ENCODE peak calls at places on chromosomes 7 and 10, in four cellular contexts. One of them, this sample, is unnamed. For H3K9me3, the result is how much of the 10 kb centered on the place peaks cover.

GRCh38 chr10:101001225-101002035 is 1.8 kb downstream of the LZTS2 start:
- DNase-seq in HCT116: no peak
- DNase-seq in endothelial cell of umbilical vein: peak
- DNase-seq in H1: no peak
- DNase-seq in this sample: no peak

GRCh38 chr10:35140727-35141126 is 14.1 kb downstream of the CREM start:
- DNase-seq in endothelial cell of umbilical vein: no peak
- DNase-seq in H1: no peak
- DNase-seq in HCT116: no peak
- DNase-seq in this sample: no peak

GRCh38 chr7:18873674-18874341 is 243.6 kb downstream of the TWIST1 start:
- DNase-seq in H1: no peak
- DNase-seq in HCT116: no peak
- DNase-seq in endothelial cell of umbilical vein: no peak
- DNase-seq in this sample: no peak

GRCh38 chr7:116797611-116798010 is 64.8 kb upstream of the CAPZA2 start:
- DNase-seq in H1: no peak
- DNase-seq in endothelial cell of umbilical vein: peak
- DNase-seq in HCT116: no peak
- DNase-seq in this sample: no peak

GRCh38 chr10:16854623-16855022 is 37.4 kb upstream of the RSU1 start:
- DNase-seq in H1: no peak
- DNase-seq in endothelial cell of umbilical vein: peak
- DNase-seq in HCT116: no peak
- DNase-seq in this sample: no peak

GRCh38 chr10:122147731-122148130 is 123.4 kb upstream of the BTBD16 start:
- DNase-seq in endothelial cell of umbilical vein: no peak
- DNase-seq in HCT116: no peak
- DNase-seq in H1: no peak
- DNase-seq in this sample: no peak

GRCh38 chr10:59587083-59587755 is 122.4 kb downstream of the SLC16A9 start:
- DNase-seq in endothelial cell of umbilical vein: no peak
- DNase-seq in H1: no peak
- DNase-seq in HCT116: no peak
- DNase-seq in this sample: no peak

GRCh38 chr10:61786728-61787127 is 114.8 kb upstream of the ARID5B start:
- DNase-seq in endothelial cell of umbilical vein: peak
- DNase-seq in HCT116: peak
- DNase-seq in H1: no peak
- DNase-seq in this sample: no peak

GRCh38 chr10:88783734-88784133 is 18.8 kb upstream of the LIPM start:
- DNase-seq in H1: no peak
- DNase-seq in endothelial cell of umbilical vein: no peak
- DNase-seq in HCT116: no peak
- DNase-seq in this sample: no peak

GRCh38 chr7:110994028-110994967 is 96.6 kb upstream of the LRRN3 start:
- DNase-seq in HCT116: no peak
- DNase-seq in endothelial cell of umbilical vein: peak
- DNase-seq in H1: no peak
- DNase-seq in this sample: no peak

GRCh38 chr7:150742286-150742968 is 5.2 kb downstream of the GIMAP5 start:
- DNase-seq in endothelial cell of umbilical vein: no peak
- DNase-seq in H1: no peak
- DNase-seq in HCT116: no peak
- DNase-seq in this sample: no peak

GRCh38 chr10:52631146-52631545 is 141.4 kb downstream of the MBL2 start:
- DNase-seq in H1: no peak
- DNase-seq in HCT116: no peak
- DNase-seq in endothelial cell of umbilical vein: no peak
- DNase-seq in this sample: no peak
- H3K9me3 ChIP-seq in H1: under half
- H3K9me3 ChIP-seq in HCT116: under half
- H3K9me3 ChIP-seq in endothelial cell of umbilical vein: under half
- H3K9me3 ChIP-seq in this sample: under half

GRCh38 chr10:124068929-124069328 is 24.5 kb downstream of the CHST15 start:
- DNase-seq in HCT116: no peak
- DNase-seq in endothelial cell of umbilical vein: no peak
- DNase-seq in H1: no peak
- DNase-seq in this sample: no peak

GRCh38 chr10:124065382-124066155 is 27.8 kb downstream of the CHST15 start:
- DNase-seq in endothelial cell of umbilical vein: no peak
- DNase-seq in HCT116: no peak
- DNase-seq in H1: no peak
- DNase-seq in this sample: no peak

GRCh38 chr10:124066744-124067714 is 26.4 kb downstream of the CHST15 start:
- DNase-seq in H1: peak
- DNase-seq in endothelial cell of umbilical vein: no peak
- DNase-seq in HCT116: no peak
- DNase-seq in this sample: no peak

GRCh38 chr10:124069341-124069740 is 24.1 kb downstream of the CHST15 start:
- DNase-seq in HCT116: no peak
- DNase-seq in H1: no peak
- DNase-seq in endothelial cell of umbilical vein: no peak
- DNase-seq in this sample: no peak

GRCh38 chr10:124067825-124068400 is 25.5 kb downstream of the CHST15 start:
- DNase-seq in H1: no peak
- DNase-seq in endothelial cell of umbilical vein: no peak
- DNase-seq in HCT116: no peak
- DNase-seq in this sample: no peak
- H3K9ac ChIP-seq in H1: no peak
- H3K9ac ChIP-seq in endothelial cell of umbilical vein: no peak
- H3K9ac ChIP-seq in HCT116: no peak
- H3K9ac ChIP-seq in this sample: no peak

GRCh38 chr10:130577039-130577438 is 440.8 kb downstream of the GLRX3 start:
- DNase-seq in endothelial cell of umbilical vein: no peak
- DNase-seq in HCT116: no peak
- DNase-seq in H1: no peak
- DNase-seq in this sample: no peak

GRCh38 chr10:130573446-130573845 is 437.3 kb downstream of the GLRX3 start:
- DNase-seq in H1: no peak
- DNase-seq in endothelial cell of umbilical vein: no peak
- DNase-seq in HCT116: no peak
- DNase-seq in this sample: no peak

GRCh38 chr10:130575756-130576285 is 439.6 kb downstream of the GLRX3 start:
- DNase-seq in HCT116: no peak
- DNase-seq in endothelial cell of umbilical vein: no peak
- DNase-seq in H1: no peak
- DNase-seq in this sample: no peak

GRCh38 chr10:130578532-130579289 is 442.5 kb downstream of the GLRX3 start:
- DNase-seq in endothelial cell of umbilical vein: no peak
- DNase-seq in HCT116: no peak
- DNase-seq in H1: no peak
- DNase-seq in this sample: no peak

GRCh38 chr10:130576427-130576826 is 440.2 kb downstream of the GLRX3 start:
- DNase-seq in HCT116: no peak
- DNase-seq in endothelial cell of umbilical vein: no peak
- DNase-seq in H1: no peak
- DNase-seq in this sample: no peak
- TF ChIP-seq POLR2AphosphoS5 in HCT116: no peak
- TF ChIP-seq POLR2AphosphoS5 in endothelial cell of umbilical vein: no peak
- TF ChIP-seq POLR2AphosphoS5 in H1: no peak
- TF ChIP-seq POLR2AphosphoS5 in this sample: no peak

GRCh38 chr7:6691103-6691502 is 15.6 kb downstream of the ZNF12 start:
- DNase-seq in endothelial cell of umbilical vein: no peak
- DNase-seq in HCT116: no peak
- DNase-seq in H1: no peak
- DNase-seq in this sample: no peak
- H3K9me3 ChIP-seq in endothelial cell of umbilical vein: under half
- H3K9me3 ChIP-seq in HCT116: half or more
- H3K9me3 ChIP-seq in H1: half or more
- H3K9me3 ChIP-seq in this sample: half or more

DNA sequence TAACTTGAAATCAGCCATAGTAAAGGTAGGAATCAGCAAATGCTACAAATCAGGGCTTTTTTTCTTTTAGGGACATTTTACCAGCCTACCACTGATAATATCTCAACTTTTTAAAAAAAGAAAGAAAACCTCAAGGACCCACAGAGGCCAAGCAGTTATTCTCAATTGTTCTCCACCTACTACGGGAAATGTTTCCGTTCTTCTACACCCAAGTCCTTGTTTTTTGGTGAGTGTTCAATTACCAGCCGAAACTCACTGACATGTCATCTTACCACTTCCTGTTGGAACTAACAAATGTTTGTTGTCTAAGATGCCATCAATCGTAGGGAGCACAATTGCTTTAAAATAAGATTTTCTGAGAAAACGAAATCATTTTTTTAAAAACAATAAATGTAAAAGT is 50.2 kb upstream of the CDK1 start:
- DNase-seq in endothelial cell of umbilical vein: no peak
- DNase-seq in HCT116: no peak
- DNase-seq in H1: no peak
- DNase-seq in this sample: no peak
- H3K9ac ChIP-seq in endothelial cell of umbilical vein: no peak
- H3K9ac ChIP-seq in HCT116: no peak
- H3K9ac ChIP-seq in H1: no peak
- H3K9ac ChIP-seq in this sample: no peak